ENCODE peak calls at places on chromosomes 12 and 14, in seven cellular contexts. M, T, L, V, E, J and X are unnamed samples.

GRCh38 chr12:114625294-114625851 is 58.6 kb downstream of the TBX3 start:
- DNase-seq in M (peak), V (no peak), J (peak), T (peak), L (peak), E (peak), X (peak)

GRCh38 chr14:79972230-79972629 is 239.1 kb downstream of the DIO2 start:
- DNase-seq in L (no peak), M (no peak), E (no peak), V (no peak), T (no peak), J (no peak), X (no peak)

GRCh38 chr14:67766035-67766680 is 50.2 kb downstream of the ZFYVE26 start:
- DNase-seq in V (no peak), L (no peak), T (no peak), E (no peak), M (no peak), J (no peak), X (no peak)

GRCh38 chr12:67067453-67068203 is 201.5 kb upstream of the CAND1 start:
- DNase-seq in E (peak), J (no peak), T (no peak), V (peak), M (no peak), L (no peak), X (peak)

GRCh38 chr14:71290960-71291466 is 383.8 kb downstream of the PCNX1 start:
- DNase-seq in J (no peak), V (peak), M (peak), E (no peak), L (peak), T (peak), X (no peak)

GRCh38 chr12:69239922-69240624 is 704 bp downstream of the CPSF6 start:
- DNase-seq in T (peak), J (peak), L (peak), M (peak), V (no peak), E (peak), X (peak)

GRCh38 chr14:29236848-29237247 is 470.3 kb downstream of the FOXG1 start:
- DNase-seq in E (no peak), T (peak), J (no peak), V (no peak), M (peak), L (no peak), X (no peak)

GRCh38 chr12:30219047-30219446 is 435.3 kb upstream of the TMTC1 start:
- DNase-seq in E (no peak), V (no peak), J (no peak), T (no peak), L (no peak), M (no peak), X (no peak)

GRCh38 chr12:112927475-112927874 is 10.8 kb upstream of the OAS3 start:
- DNase-seq in E (no peak), L (no peak), J (no peak), V (no peak), T (no peak), M (no peak), X (no peak)

GRCh38 chr14:20417250-20418186 is 4.2 kb upstream of the TEP1 start:
- DNase-seq in T (no peak), V (no peak), M (no peak), J (no peak), L (no peak), E (no peak), X (no peak)

GRCh38 chr12:68367903-68368302 is 35.7 kb upstream of the MDM1 start:
- DNase-seq in J (no peak), T (no peak), M (peak), L (no peak), V (peak), E (no peak), X (no peak)

GRCh38 chr14:103749452-103749851 is 33.8 kb downstream of the ZFYVE21 start:
- DNase-seq in M (no peak), E (no peak), V (no peak), L (no peak), T (no peak), J (no peak), X (no peak)

GRCh38 chr12:92080390-92081285 is 65.0 kb downstream of the BTG1 start:
- DNase-seq in V (peak), T (peak), J (peak), E (no peak), M (peak), L (peak), X (no peak)

GRCh38 chr14:97025722-97026121 is 228.5 kb downstream of the VRK1 start:
- DNase-seq in T (no peak), V (no peak), L (no peak), M (no peak), E (no peak), J (no peak), X (no peak)

GRCh38 chr14:69581316-69581935 is 6.8 kb upstream of the CCDC177 start:
- DNase-seq in V (no peak), T (no peak), L (no peak), M (no peak), E (no peak), J (no peak), X (no peak)

GRCh38 chr12:45423931-45424330 is 208.0 kb downstream of the ANO6 start:
- DNase-seq in V (no peak), M (no peak), J (no peak), T (no peak), E (no peak), L (no peak), X (no peak)

GRCh38 chr14:65069874-65070709 is 32.2 kb downstream of the MAX start:
- DNase-seq in L (no peak), M (no peak), J (no peak), T (peak), E (no peak), V (peak), X (no peak)

GRCh38 chr14:34498684-34499412 is 36.8 kb upstream of the SPTSSA start:
- DNase-seq in J (peak), E (no peak), L (peak), V (peak), M (no peak), T (peak), X (no peak)

GRCh38 chr12:111066744-111067437 is 146.5 kb upstream of the MYL2 start:
- DNase-seq in T (peak), V (no peak), E (no peak), L (no peak), M (no peak), J (no peak), X (no peak)

GRCh38 chr14:104316723-104317499 is 178.5 kb downstream of the KIF26A start:
- DNase-seq in L (no peak), T (no peak), J (no peak), V (no peak), E (peak), M (no peak), X (no peak)

GRCh38 chr12:92439397-92439779 is 263.4 kb upstream of the PLEKHG7 start:
- DNase-seq in L (no peak), V (peak), T (peak), E (no peak), J (no peak), M (peak), X (no peak)

GRCh38 chr12:15534870-15535269 is 212.6 kb downstream of the PTPRO start:
- DNase-seq in L (no peak), E (no peak), M (peak), V (no peak), T (no peak), J (no peak), X (no peak)

GRCh38 chr12:107126688-107127481 is 33.5 kb upstream of the CRY1 start:
- DNase-seq in E (no peak), J (no peak), L (no peak), T (peak), V (no peak), M (peak), X (no peak)

GRCh38 chr14:53516261-53516774 is 363.2 kb upstream of the DDHD1 start:
- DNase-seq in T (no peak), M (peak), E (no peak), L (no peak), V (no peak), J (no peak), X (no peak)

GRCh38 chr14:95993768-95994592 is 45.2 kb upstream of the C14orf132 start:
- DNase-seq in E (peak), T (peak), M (peak), L (peak), J (peak), V (no peak), X (peak)

GRCh38 chr12:42631507-42631906 is 42.0 kb upstream of the PRICKLE1 start:
- DNase-seq in M (no peak), T (no peak), J (no peak), V (no peak), L (no peak), E (no peak), X (no peak)

GRCh38 chr12:26028953-26029740 is 70.7 kb downstream of the RASSF8 start:
- DNase-seq in L (peak), T (peak), M (peak), V (no peak), E (peak), J (peak), X (peak)

GRCh38 chr12:114096461-114096860 is 130.3 kb upstream of the RBM19 start:
- DNase-seq in L (no peak), J (no peak), V (no peak), E (no peak), T (no peak), M (peak), X (no peak)

GRCh38 chr12:96187675-96188355 is 6.4 kb upstream of the ELK3 start:
- DNase-seq in M (no peak), L (no peak), J (no peak), V (no peak), E (no peak), T (no peak), X (no peak)

GRCh38 chr12:4355150-4355842 is 24.2 kb downstream of the FGF23 start:
- DNase-seq in L (no peak), E (no peak), J (peak), V (no peak), M (no peak), T (no peak), X (no peak)

GRCh38 chr12:4353785-4354208 is 25.7 kb downstream of the FGF23 start:
- DNase-seq in T (peak), L (no peak), M (no peak), V (no peak), J (peak), E (no peak), X (peak)

DNA sequence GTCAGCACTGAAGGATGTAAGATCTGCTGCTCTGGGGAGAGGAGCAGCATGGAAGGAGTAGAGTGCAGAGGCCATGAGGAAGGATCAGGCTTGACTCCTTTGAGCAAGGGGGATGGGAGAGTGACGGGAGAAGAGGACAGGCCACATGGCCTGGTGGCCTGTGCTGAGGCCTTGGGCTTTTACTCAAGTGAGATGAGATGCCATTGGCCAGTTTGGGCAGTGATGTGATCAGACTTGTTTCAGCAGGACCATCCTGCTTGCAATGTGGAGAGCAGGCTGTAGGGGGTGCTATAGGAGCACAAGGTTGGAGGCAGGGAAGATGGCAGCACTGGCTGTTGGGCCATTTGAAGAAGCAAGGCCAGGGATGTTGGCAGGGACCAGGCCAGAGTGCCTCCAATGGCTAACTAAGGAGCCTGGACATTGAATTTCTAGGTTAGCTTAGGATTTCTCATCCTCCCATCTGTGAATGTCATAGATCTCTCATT is 23.6 kb downstream of the FGF23 start:
- DNase-seq in M (peak), L (peak), J (peak), V (no peak), E (peak), T (no peak), X (peak)
- TF ChIP-seq CTCF in M (peak), L (peak), J (peak), V (peak), E (peak), T (no peak), X (peak)

GRCh38 chr12:93563807-93564538 is 8.5 kb upstream of the SOCS2 start:
- DNase-seq in J (peak), E (peak), M (peak), V (peak), L (peak), T (peak), X (no peak)
- TF ChIP-seq CTCF in J (peak), E (no peak), M (peak), V (no peak), L (no peak), T (no peak), X (no peak)

DNA sequence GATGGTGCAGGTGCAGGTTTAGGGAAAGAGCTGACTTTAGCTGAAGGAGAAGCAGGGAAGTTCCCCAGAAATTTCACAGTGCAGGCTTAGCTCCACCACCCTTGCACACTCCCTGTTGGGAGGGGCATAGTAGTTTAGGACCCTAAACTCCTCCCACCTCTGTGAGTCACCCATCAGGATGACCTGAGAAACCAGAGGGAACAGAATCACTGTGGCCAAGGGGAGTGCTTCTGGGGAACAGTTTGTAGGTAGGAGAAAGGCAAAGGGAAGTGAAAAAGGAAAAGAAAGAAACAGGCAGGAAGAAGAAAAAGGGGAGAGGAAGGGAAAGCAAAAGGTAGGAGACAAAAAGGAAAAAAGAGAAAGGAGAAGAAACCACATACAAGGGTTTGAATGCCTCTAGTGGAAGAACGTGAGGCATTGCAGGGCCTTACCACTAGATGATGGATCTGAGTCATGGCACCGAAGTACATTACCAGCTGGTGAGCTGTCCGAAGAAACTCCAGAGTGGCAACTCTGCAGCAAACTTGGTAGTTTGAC is 404.2 kb downstream of the SLC6A15 start:
- DNase-seq in J (no peak), E (no peak), V (no peak), M (peak), T (peak), L (no peak), X (peak)
- TF ChIP-seq CTCF in J (peak), E (no peak), V (peak), M (peak), T (peak), L (no peak), X (peak)

GRCh38 chr14:98227000-98227726 is 1044.8 kb downstream of the BCL11B start:
- DNase-seq in V (no peak), M (no peak), E (no peak), T (no peak), J (no peak), L (peak), X (no peak)
- TF ChIP-seq CTCF in V (no peak), M (no peak), E (no peak), T (no peak), J (no peak), L (no peak), X (no peak)

DNA sequence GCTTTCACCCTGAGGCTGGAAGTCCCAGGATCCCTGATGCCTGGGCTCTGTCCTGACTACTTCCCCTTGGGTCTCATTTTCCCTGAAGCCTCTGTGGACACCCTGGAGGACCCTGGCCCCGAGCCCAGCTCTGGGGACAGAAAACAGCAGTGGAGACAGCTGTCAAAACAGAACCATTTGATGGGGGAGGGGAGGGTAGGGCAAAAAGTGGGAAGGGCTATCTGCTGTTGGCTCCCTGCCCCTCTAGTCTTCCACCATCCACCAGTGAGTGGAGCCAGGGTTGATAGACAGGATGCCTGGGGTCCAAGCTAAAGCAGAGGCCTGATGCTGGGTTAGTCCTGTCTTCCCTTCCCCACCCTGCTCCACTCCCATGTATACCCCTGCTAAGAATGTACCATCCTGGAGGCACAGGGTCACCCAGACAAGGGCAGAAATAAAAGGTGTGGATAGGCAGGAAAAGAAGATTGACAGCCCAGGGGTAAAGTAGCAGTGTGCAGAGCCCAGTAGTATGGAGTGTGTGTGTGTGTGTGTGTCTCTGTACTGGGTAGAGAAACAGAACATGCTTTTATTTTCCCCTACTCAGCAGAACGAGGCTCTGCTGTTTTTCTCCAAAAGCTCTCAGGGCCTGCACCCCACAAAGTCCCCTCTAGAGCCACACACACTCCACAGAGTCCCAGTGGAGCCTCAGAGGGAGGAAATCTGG is 9.8 kb downstream of the ZNF385A start:
- DNase-seq in T (no peak), J (no peak), M (no peak), L (no peak), E (no peak), V (no peak), X (no peak)
- TF ChIP-seq CTCF in T (no peak), J (no peak), M (no peak), L (no peak), E (no peak), V (no peak), X (no peak)

GRCh38 chr12:32399373-32400113 is at the start of gene FGD4:
- DNase-seq in T (peak), M (peak), J (peak), E (peak), L (peak), V (peak), X (peak)
- TF ChIP-seq CTCF in T (peak), M (no peak), J (peak), E (peak), L (peak), V (peak), X (peak)